ENCODE peak calls at places on chromosomes 5 and 9, in nine cellular contexts. One of them, this sample, is unnamed.

GRCh38 chr9:14942037-14942436 is 31.8 kb upstream of the FREM1 start:
- DNase-seq in CD4-positive, CD25-positive, alpha-beta regulatory T cell: no peak
- DNase-seq in D341Med: no peak
- DNase-seq in right cardiac atrium: no peak
- DNase-seq in NCI-H748 treated with DMSO at 0.1 percent for 48 hours: no peak
- DNase-seq in heart left ventricle: no peak
- DNase-seq in H9: no peak
- DNase-seq in ELF-1: no peak
- DNase-seq in NCI-H69: no peak
- DNase-seq in this sample: no peak

GRCh38 chr9:136620441-136621018 is 42.2 kb upstream of the EGFL7 start:
- DNase-seq in CD4-positive, CD25-positive, alpha-beta regulatory T cell: no peak
- DNase-seq in D341Med: no peak
- DNase-seq in right cardiac atrium: peak; percentile 47
- DNase-seq in NCI-H748 treated with DMSO at 0.1 percent for 48 hours: no peak
- DNase-seq in heart left ventricle: no peak
- DNase-seq in H9: no peak
- DNase-seq in ELF-1: no peak
- DNase-seq in NCI-H69: no peak
- DNase-seq in this sample: no peak

GRCh38 chr9:20508242-20508641 is 114.1 kb downstream of the MLLT3 start:
- DNase-seq in CD4-positive, CD25-positive, alpha-beta regulatory T cell: no peak
- DNase-seq in D341Med: no peak
- DNase-seq in right cardiac atrium: no peak
- DNase-seq in NCI-H748 treated with DMSO at 0.1 percent for 48 hours: no peak
- DNase-seq in heart left ventricle: no peak
- DNase-seq in H9: no peak
- DNase-seq in ELF-1: no peak
- DNase-seq in NCI-H69: peak; percentile 29
- DNase-seq in this sample: no peak

GRCh38 chr5:132383984-132384383 is 14.5 kb downstream of the SLC22A5 start:
- DNase-seq in CD4-positive, CD25-positive, alpha-beta regulatory T cell: no peak
- DNase-seq in D341Med: no peak
- DNase-seq in right cardiac atrium: no peak
- DNase-seq in NCI-H748 treated with DMSO at 0.1 percent for 48 hours: no peak
- DNase-seq in heart left ventricle: no peak
- DNase-seq in H9: no peak
- DNase-seq in ELF-1: no peak
- DNase-seq in NCI-H69: no peak
- DNase-seq in this sample: no peak

GRCh38 chr5:123261752-123262151 is 161.5 kb downstream of the CEP120 start:
- DNase-seq in CD4-positive, CD25-positive, alpha-beta regulatory T cell: no peak
- DNase-seq in D341Med: no peak
- DNase-seq in right cardiac atrium: no peak
- DNase-seq in NCI-H748 treated with DMSO at 0.1 percent for 48 hours: no peak
- DNase-seq in heart left ventricle: no peak
- DNase-seq in H9: no peak
- DNase-seq in ELF-1: no peak
- DNase-seq in NCI-H69: no peak
- DNase-seq in this sample: no peak

GRCh38 chr9:38443181-38443580 is 18.9 kb upstream of the IGFBPL1 start:
- DNase-seq in CD4-positive, CD25-positive, alpha-beta regulatory T cell: no peak
- DNase-seq in D341Med: no peak
- DNase-seq in right cardiac atrium: no peak
- DNase-seq in NCI-H748 treated with DMSO at 0.1 percent for 48 hours: no peak
- DNase-seq in heart left ventricle: no peak
- DNase-seq in H9: no peak
- DNase-seq in ELF-1: no peak
- DNase-seq in NCI-H69: peak; percentile 15
- DNase-seq in this sample: peak; percentile 15

GRCh38 chr5:92687793-92688467 is 893.1 kb downstream of the NR2F1-AS1 start:
- DNase-seq in CD4-positive, CD25-positive, alpha-beta regulatory T cell: no peak
- DNase-seq in D341Med: peak; percentile 50
- DNase-seq in right cardiac atrium: no peak
- DNase-seq in NCI-H748 treated with DMSO at 0.1 percent for 48 hours: peak; percentile 46
- DNase-seq in heart left ventricle: no peak
- DNase-seq in H9: peak; percentile 24
- DNase-seq in ELF-1: peak; percentile 29
- DNase-seq in NCI-H69: peak; percentile 54
- DNase-seq in this sample: peak; percentile 80

GRCh38 chr9:121321039-121321503 is 49.0 kb downstream of the STOM start:
- DNase-seq in CD4-positive, CD25-positive, alpha-beta regulatory T cell: no peak
- DNase-seq in D341Med: no peak
- DNase-seq in right cardiac atrium: peak; percentile 59
- DNase-seq in NCI-H748 treated with DMSO at 0.1 percent for 48 hours: no peak
- DNase-seq in heart left ventricle: no peak
- DNase-seq in H9: no peak
- DNase-seq in ELF-1: no peak
- DNase-seq in NCI-H69: no peak
- DNase-seq in this sample: peak; percentile 43

GRCh38 chr9:126071076-126071750 is 255.4 kb upstream of the MVB12B start:
- DNase-seq in CD4-positive, CD25-positive, alpha-beta regulatory T cell: no peak
- DNase-seq in D341Med: no peak
- DNase-seq in right cardiac atrium: no peak
- DNase-seq in NCI-H748 treated with DMSO at 0.1 percent for 48 hours: no peak
- DNase-seq in heart left ventricle: no peak
- DNase-seq in H9: no peak
- DNase-seq in ELF-1: no peak
- DNase-seq in NCI-H69: no peak
- DNase-seq in this sample: no peak

GRCh38 chr9:111969622-111970021 is 73.0 kb downstream of the UGCG start:
- DNase-seq in CD4-positive, CD25-positive, alpha-beta regulatory T cell: no peak
- DNase-seq in D341Med: no peak
- DNase-seq in right cardiac atrium: no peak
- DNase-seq in NCI-H748 treated with DMSO at 0.1 percent for 48 hours: no peak
- DNase-seq in heart left ventricle: no peak
- DNase-seq in H9: no peak
- DNase-seq in ELF-1: peak; percentile 32
- DNase-seq in NCI-H69: no peak
- DNase-seq in this sample: no peak

GRCh38 chr5:86463339-86463738 is 154.4 kb upstream of the COX7C start:
- DNase-seq in CD4-positive, CD25-positive, alpha-beta regulatory T cell: no peak
- DNase-seq in D341Med: peak; percentile 9
- DNase-seq in right cardiac atrium: no peak
- DNase-seq in NCI-H748 treated with DMSO at 0.1 percent for 48 hours: no peak
- DNase-seq in heart left ventricle: no peak
- DNase-seq in H9: peak; percentile 73
- DNase-seq in ELF-1: peak; percentile 12
- DNase-seq in NCI-H69: peak; percentile 8
- DNase-seq in this sample: no peak

GRCh38 chr9:119611564-119611963 is 242.3 kb upstream of the BRINP1 start:
- DNase-seq in CD4-positive, CD25-positive, alpha-beta regulatory T cell: no peak
- DNase-seq in D341Med: no peak
- DNase-seq in right cardiac atrium: no peak
- DNase-seq in NCI-H748 treated with DMSO at 0.1 percent for 48 hours: no peak
- DNase-seq in heart left ventricle: no peak
- DNase-seq in H9: no peak
- DNase-seq in ELF-1: no peak
- DNase-seq in NCI-H69: no peak
- DNase-seq in this sample: no peak

GRCh38 chr5:75007537-75007847 is 44.9 kb downstream of the GCNT4 start:
- DNase-seq in CD4-positive, CD25-positive, alpha-beta regulatory T cell: no peak
- DNase-seq in D341Med: no peak
- DNase-seq in right cardiac atrium: no peak
- DNase-seq in NCI-H748 treated with DMSO at 0.1 percent for 48 hours: no peak
- DNase-seq in heart left ventricle: no peak
- DNase-seq in H9: no peak
- DNase-seq in ELF-1: no peak
- DNase-seq in NCI-H69: no peak
- DNase-seq in this sample: peak; percentile 39

GRCh38 chr9:37370968-37371563 is 51.4 kb upstream of the GRHPR start:
- DNase-seq in CD4-positive, CD25-positive, alpha-beta regulatory T cell: no peak
- DNase-seq in D341Med: no peak
- DNase-seq in right cardiac atrium: no peak
- DNase-seq in NCI-H748 treated with DMSO at 0.1 percent for 48 hours: no peak
- DNase-seq in heart left ventricle: no peak
- DNase-seq in H9: no peak
- DNase-seq in ELF-1: no peak
- DNase-seq in NCI-H69: no peak
- DNase-seq in this sample: no peak

GRCh38 chr9:116701940-116702642 is 15.0 kb downstream of the TRIM32 start:
- DNase-seq in CD4-positive, CD25-positive, alpha-beta regulatory T cell: no peak
- DNase-seq in D341Med: no peak
- DNase-seq in right cardiac atrium: no peak
- DNase-seq in NCI-H748 treated with DMSO at 0.1 percent for 48 hours: no peak
- DNase-seq in heart left ventricle: no peak
- DNase-seq in H9: no peak
- DNase-seq in ELF-1: no peak
- DNase-seq in NCI-H69: no peak
- DNase-seq in this sample: peak; percentile 12

GRCh38 chr9:127828262-127829031 is 25.8 kb downstream of the FPGS start:
- DNase-seq in CD4-positive, CD25-positive, alpha-beta regulatory T cell: no peak
- DNase-seq in D341Med: no peak
- DNase-seq in right cardiac atrium: peak; percentile 96
- DNase-seq in NCI-H748 treated with DMSO at 0.1 percent for 48 hours: peak; percentile 25
- DNase-seq in heart left ventricle: peak; percentile 95
- DNase-seq in H9: peak; percentile 96
- DNase-seq in ELF-1: peak; percentile 97
- DNase-seq in NCI-H69: peak; percentile 85
- DNase-seq in this sample: peak; percentile 87

GRCh38 chr5:96661101-96661840 is 905 bp upstream of the CAST start:
- DNase-seq in CD4-positive, CD25-positive, alpha-beta regulatory T cell: peak; percentile 65
- DNase-seq in D341Med: no peak
- DNase-seq in right cardiac atrium: peak; percentile 71
- DNase-seq in NCI-H748 treated with DMSO at 0.1 percent for 48 hours: no peak
- DNase-seq in heart left ventricle: no peak
- DNase-seq in H9: no peak
- DNase-seq in ELF-1: peak; percentile 43
- DNase-seq in NCI-H69: peak; percentile 72
- DNase-seq in this sample: peak; percentile 56

GRCh38 chr9:137428311-137428630 is 5.1 kb downstream of the NOXA1 start:
- DNase-seq in CD4-positive, CD25-positive, alpha-beta regulatory T cell: no peak
- DNase-seq in D341Med: no peak
- DNase-seq in right cardiac atrium: peak; percentile 30
- DNase-seq in NCI-H748 treated with DMSO at 0.1 percent for 48 hours: no peak
- DNase-seq in heart left ventricle: peak; percentile 4
- DNase-seq in H9: no peak
- DNase-seq in ELF-1: no peak
- DNase-seq in NCI-H69: no peak
- DNase-seq in this sample: no peak

GRCh38 chr9:122164286-122164685 is 4.6 kb downstream of the MORN5 start:
- DNase-seq in CD4-positive, CD25-positive, alpha-beta regulatory T cell: no peak
- DNase-seq in D341Med: no peak
- DNase-seq in right cardiac atrium: no peak
- DNase-seq in NCI-H748 treated with DMSO at 0.1 percent for 48 hours: no peak
- DNase-seq in heart left ventricle: no peak
- DNase-seq in H9: no peak
- DNase-seq in ELF-1: no peak
- DNase-seq in NCI-H69: no peak
- DNase-seq in this sample: no peak

GRCh38 chr5:24167791-24168190 is 477.0 kb downstream of the CDH10 start:
- DNase-seq in CD4-positive, CD25-positive, alpha-beta regulatory T cell: no peak
- DNase-seq in D341Med: no peak
- DNase-seq in right cardiac atrium: no peak
- DNase-seq in NCI-H748 treated with DMSO at 0.1 percent for 48 hours: no peak
- DNase-seq in heart left ventricle: no peak
- DNase-seq in H9: no peak
- DNase-seq in ELF-1: no peak
- DNase-seq in NCI-H69: no peak
- DNase-seq in this sample: no peak

GRCh38 chr5:27140831-27141230 is 102.4 kb upstream of the CDH9 start:
- DNase-seq in CD4-positive, CD25-positive, alpha-beta regulatory T cell: no peak
- DNase-seq in D341Med: no peak
- DNase-seq in right cardiac atrium: no peak
- DNase-seq in NCI-H748 treated with DMSO at 0.1 percent for 48 hours: no peak
- DNase-seq in heart left ventricle: no peak
- DNase-seq in H9: no peak
- DNase-seq in ELF-1: no peak
- DNase-seq in NCI-H69: no peak
- DNase-seq in this sample: no peak

GRCh38 chr5:148382961-148383360 is 797 bp upstream of the FBXO38 start:
- DNase-seq in CD4-positive, CD25-positive, alpha-beta regulatory T cell: peak; percentile 16
- DNase-seq in D341Med: no peak
- DNase-seq in right cardiac atrium: no peak
- DNase-seq in NCI-H748 treated with DMSO at 0.1 percent for 48 hours: no peak
- DNase-seq in heart left ventricle: no peak
- DNase-seq in H9: no peak
- DNase-seq in ELF-1: no peak
- DNase-seq in NCI-H69: peak; percentile 40
- DNase-seq in this sample: no peak

GRCh38 chr9:38036359-38037084 is 32.5 kb downstream of the SHB start:
- DNase-seq in CD4-positive, CD25-positive, alpha-beta regulatory T cell: no peak
- DNase-seq in D341Med: no peak
- DNase-seq in right cardiac atrium: no peak
- DNase-seq in NCI-H748 treated with DMSO at 0.1 percent for 48 hours: no peak
- DNase-seq in heart left ventricle: no peak
- DNase-seq in H9: no peak
- DNase-seq in ELF-1: no peak
- DNase-seq in NCI-H69: no peak
- DNase-seq in this sample: peak; percentile 80

GRCh38 chr5:18744990-18745590 is 1110.8 kb downstream of the TAF11L14 start:
- DNase-seq in CD4-positive, CD25-positive, alpha-beta regulatory T cell: peak; percentile 22
- DNase-seq in D341Med: no peak
- DNase-seq in right cardiac atrium: no peak
- DNase-seq in NCI-H748 treated with DMSO at 0.1 percent for 48 hours: peak; percentile 80
- DNase-seq in heart left ventricle: no peak
- DNase-seq in H9: no peak
- DNase-seq in ELF-1: no peak
- DNase-seq in NCI-H69: no peak
- DNase-seq in this sample: no peak

GRCh38 chr5:96984506-96985192 is 48.8 kb downstream of the LNPEP start:
- DNase-seq in CD4-positive, CD25-positive, alpha-beta regulatory T cell: no peak
- DNase-seq in D341Med: no peak
- DNase-seq in right cardiac atrium: no peak
- DNase-seq in NCI-H748 treated with DMSO at 0.1 percent for 48 hours: no peak
- DNase-seq in heart left ventricle: no peak
- DNase-seq in H9: no peak
- DNase-seq in ELF-1: no peak
- DNase-seq in NCI-H69: peak; percentile 17
- DNase-seq in this sample: peak; percentile 54

GRCh38 chr5:135190345-135191083 is 156.5 kb upstream of the PITX1 start:
- DNase-seq in CD4-positive, CD25-positive, alpha-beta regulatory T cell: no peak
- DNase-seq in D341Med: peak; percentile 41
- DNase-seq in right cardiac atrium: no peak
- DNase-seq in NCI-H748 treated with DMSO at 0.1 percent for 48 hours: no peak
- DNase-seq in heart left ventricle: no peak
- DNase-seq in H9: no peak
- DNase-seq in ELF-1: peak; percentile 46
- DNase-seq in NCI-H69: no peak
- DNase-seq in this sample: no peak